ENCODE peak calls at places on chromosome 4, in five cellular contexts. One of them, this sample, is unnamed.

GRCh38 chr4:23789765-23790164 is 100.1 kb downstream of the PPARGC1A start:
- DNase-seq in GM12878: no peak
- DNase-seq in SK-N-SH: no peak
- DNase-seq in A549: no peak
- DNase-seq in IMR-90: peak; percentile 79
- DNase-seq in this sample: no peak

GRCh38 chr4:42906906-42907774 is 14.6 kb downstream of the GRXCR1 start:
- DNase-seq in SK-N-SH: no peak
- DNase-seq in A549: no peak
- DNase-seq in GM12878: no peak
- DNase-seq in IMR-90: no peak
- DNase-seq in this sample: no peak

GRCh38 chr4:149986916-149987315 is 91.3 kb upstream of the DCLK2 start:
- DNase-seq in IMR-90: no peak
- DNase-seq in GM12878: no peak
- DNase-seq in SK-N-SH: no peak
- DNase-seq in A549: no peak
- DNase-seq in this sample: no peak

GRCh38 chr4:23934915-23935314 is 45.1 kb upstream of the PPARGC1A start:
- DNase-seq in GM12878: no peak
- DNase-seq in SK-N-SH: no peak
- DNase-seq in IMR-90: peak; percentile 87
- DNase-seq in A549: no peak
- DNase-seq in this sample: no peak

GRCh38 chr4:81003549-81004240 is 26.8 kb upstream of the BMP3 start:
- DNase-seq in GM12878: peak; percentile 75
- DNase-seq in A549: no peak
- DNase-seq in IMR-90: no peak
- DNase-seq in SK-N-SH: no peak
- DNase-seq in this sample: no peak

GRCh38 chr4:165331316-165331715 is 3.8 kb downstream of the MSMO1 start:
- DNase-seq in IMR-90: no peak
- DNase-seq in A549: no peak
- DNase-seq in SK-N-SH: no peak
- DNase-seq in GM12878: no peak
- DNase-seq in this sample: no peak

GRCh38 chr4:188012546-188012945 is 17.0 kb downstream of the ZFP42 start:
- DNase-seq in A549: no peak
- DNase-seq in GM12878: no peak
- DNase-seq in IMR-90: no peak
- DNase-seq in SK-N-SH: no peak
- DNase-seq in this sample: no peak

GRCh38 chr4:83535520-83535944 is 376 bp upstream of the GPAT3 start:
- DNase-seq in SK-N-SH: no peak
- DNase-seq in IMR-90: peak; percentile 76
- DNase-seq in A549: no peak
- DNase-seq in GM12878: no peak
- DNase-seq in this sample: no peak

GRCh38 chr4:44629280-44629866 is 22.1 kb downstream of the YIPF7 start:
- DNase-seq in SK-N-SH: peak; percentile 47
- DNase-seq in A549: peak; percentile 44
- DNase-seq in GM12878: peak; percentile 12
- DNase-seq in IMR-90: peak; percentile 43
- DNase-seq in this sample: peak; percentile 47

GRCh38 chr4:89296871-89297270 is 10.7 kb downstream of the GPRIN3 start:
- DNase-seq in IMR-90: no peak
- DNase-seq in GM12878: no peak
- DNase-seq in SK-N-SH: no peak
- DNase-seq in A549: no peak
- DNase-seq in this sample: no peak

GRCh38 chr4:37279894-37280592 is 35.5 kb downstream of the NWD2 start:
- DNase-seq in GM12878: no peak
- DNase-seq in SK-N-SH: no peak
- DNase-seq in A549: no peak
- DNase-seq in IMR-90: no peak
- DNase-seq in this sample: no peak

GRCh38 chr4:133869486-133869885 is 332.1 kb downstream of the PABPC4L start:
- DNase-seq in IMR-90: no peak
- DNase-seq in A549: no peak
- DNase-seq in SK-N-SH: no peak
- DNase-seq in GM12878: no peak
- DNase-seq in this sample: no peak

GRCh38 chr4:74545488-74545887 is 100.6 kb downstream of the AREG start:
- DNase-seq in IMR-90: no peak
- DNase-seq in SK-N-SH: no peak
- DNase-seq in A549: peak; percentile 37
- DNase-seq in GM12878: no peak
- DNase-seq in this sample: no peak

GRCh38 chr4:107666134-107666533 is 53.9 kb downstream of the PAPSS1 start:
- DNase-seq in A549: peak; percentile 5
- DNase-seq in GM12878: no peak
- DNase-seq in SK-N-SH: peak; percentile 2
- DNase-seq in IMR-90: peak; percentile 55
- DNase-seq in this sample: no peak

GRCh38 chr4:86594559-86595425 is 677 bp downstream of the PTPN13 start:
- DNase-seq in GM12878: no peak
- DNase-seq in A549: peak; percentile 48
- DNase-seq in IMR-90: peak; percentile 84
- DNase-seq in SK-N-SH: peak; percentile 63
- DNase-seq in this sample: peak; percentile 8

GRCh38 chr4:40194602-40195161 is 2.1 kb upstream of the RHOH start:
- DNase-seq in SK-N-SH: peak; percentile 23
- DNase-seq in GM12878: no peak
- DNase-seq in IMR-90: peak; percentile 45
- DNase-seq in A549: no peak
- DNase-seq in this sample: no peak

GRCh38 chr4:114417214-114417613 is 181.4 kb upstream of the UGT8 start:
- DNase-seq in A549: no peak
- DNase-seq in GM12878: no peak
- DNase-seq in SK-N-SH: peak; percentile 3
- DNase-seq in IMR-90: no peak
- DNase-seq in this sample: no peak

GRCh38 chr4:72505314-72505744 is 63.7 kb downstream of the ADAMTS3 start:
- DNase-seq in IMR-90: peak; percentile 58
- DNase-seq in GM12878: no peak
- DNase-seq in SK-N-SH: peak; percentile 48
- DNase-seq in A549: peak; percentile 23
- DNase-seq in this sample: peak; percentile 50

GRCh38 chr4:78938868-78939666 is at the start of gene PAQR3:
- DNase-seq in GM12878: peak; percentile 21
- DNase-seq in SK-N-SH: peak; percentile 97
- DNase-seq in IMR-90: peak; percentile 76
- DNase-seq in A549: peak; percentile 76
- DNase-seq in this sample: peak; percentile 91

GRCh38 chr4:13539047-13539720 is 5.1 kb downstream of the NKX3-2 start:
- DNase-seq in SK-N-SH: peak; percentile 39
- DNase-seq in IMR-90: no peak
- DNase-seq in A549: no peak
- DNase-seq in GM12878: no peak
- DNase-seq in this sample: no peak

GRCh38 chr4:826508-827208 is 729 bp upstream of the CPLX1 start:
- DNase-seq in SK-N-SH: peak; percentile 90
- DNase-seq in GM12878: no peak
- DNase-seq in IMR-90: no peak
- DNase-seq in A549: no peak
- DNase-seq in this sample: peak; percentile 66

GRCh38 chr4:16866974-16867373 is 31.5 kb downstream of the LDB2 start:
- DNase-seq in A549: no peak
- DNase-seq in IMR-90: no peak
- DNase-seq in GM12878: no peak
- DNase-seq in SK-N-SH: no peak
- DNase-seq in this sample: no peak

GRCh38 chr4:156837625-156838345 is 133.8 kb downstream of the PDGFC start:
- DNase-seq in GM12878: no peak
- DNase-seq in SK-N-SH: no peak
- DNase-seq in IMR-90: no peak
- DNase-seq in A549: no peak
- DNase-seq in this sample: no peak

GRCh38 chr4:38583102-38583501 is 80.9 kb upstream of the KLF3 start:
- DNase-seq in GM12878: no peak
- DNase-seq in A549: no peak
- DNase-seq in IMR-90: no peak
- DNase-seq in SK-N-SH: no peak
- DNase-seq in this sample: no peak

GRCh38 chr4:88672987-88673386 is 24.6 kb downstream of the NAP1L5 start:
- DNase-seq in IMR-90: peak; percentile 48
- DNase-seq in SK-N-SH: peak; percentile 17
- DNase-seq in A549: peak; percentile 30
- DNase-seq in GM12878: no peak
- DNase-seq in this sample: peak; percentile 19

GRCh38 chr4:40238700-40239548 is 42.1 kb downstream of the RHOH start:
- DNase-seq in A549: peak; percentile 56
- DNase-seq in SK-N-SH: no peak
- DNase-seq in GM12878: no peak
- DNase-seq in IMR-90: no peak
- DNase-seq in this sample: peak; percentile 92

GRCh38 chr4:53044651-53044960 is 182.5 kb downstream of the RASL11B start:
- DNase-seq in IMR-90: no peak
- DNase-seq in A549: no peak
- DNase-seq in SK-N-SH: no peak
- DNase-seq in GM12878: no peak
- DNase-seq in this sample: no peak

GRCh38 chr4:53043900-53044650 is 182.0 kb downstream of the RASL11B start:
- DNase-seq in A549: no peak
- DNase-seq in GM12878: no peak
- DNase-seq in IMR-90: no peak
- DNase-seq in SK-N-SH: no peak
- DNase-seq in this sample: no peak

GRCh38 chr4:53043096-53043495 is 181.0 kb downstream of the RASL11B start:
- DNase-seq in GM12878: no peak
- DNase-seq in IMR-90: no peak
- DNase-seq in A549: no peak
- DNase-seq in SK-N-SH: no peak
- DNase-seq in this sample: no peak

GRCh38 chr4:53040459-53040815 is 178.3 kb downstream of the RASL11B start:
- DNase-seq in A549: no peak
- DNase-seq in IMR-90: peak; percentile 70
- DNase-seq in GM12878: no peak
- DNase-seq in SK-N-SH: no peak
- DNase-seq in this sample: no peak

DNA sequence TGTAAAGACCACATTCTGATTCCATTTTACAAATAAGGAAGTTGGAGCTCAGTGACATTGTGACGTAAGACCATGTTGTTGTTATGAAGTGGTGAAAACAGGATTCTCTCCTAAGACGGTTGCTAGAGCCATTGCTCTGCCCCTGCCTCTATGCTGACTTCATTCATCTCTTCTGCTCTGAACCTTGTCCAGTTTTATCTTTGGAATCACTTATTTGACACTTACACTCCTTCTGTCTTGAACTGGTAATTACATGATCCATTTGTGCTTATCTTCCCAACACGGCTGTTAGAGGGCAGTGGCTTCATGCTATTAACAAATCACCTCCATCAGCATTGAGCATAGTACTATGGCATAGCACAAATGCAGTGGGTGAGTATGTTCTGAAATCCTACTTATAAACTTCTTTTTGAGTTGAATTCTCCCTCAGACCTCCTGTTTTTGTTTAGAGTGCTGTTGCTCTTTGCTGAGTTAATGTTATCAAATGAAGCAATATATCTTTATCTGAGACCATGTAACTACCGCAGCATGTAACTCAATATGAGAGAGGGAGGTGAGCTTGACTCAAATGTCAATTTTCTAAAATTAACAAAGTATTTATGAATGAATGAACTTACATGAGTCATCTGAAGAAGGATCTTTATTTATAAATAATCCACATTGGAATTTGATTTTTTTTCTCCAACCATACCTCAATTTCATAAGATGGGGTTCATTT is 177.8 kb downstream of the RASL11B start:
- DNase-seq in GM12878: no peak
- DNase-seq in SK-N-SH: no peak
- DNase-seq in A549: no peak
- DNase-seq in IMR-90: peak; percentile 41
- DNase-seq in this sample: peak; percentile 57
- TF ChIP-seq RCOR1 in GM12878: no peak
- TF ChIP-seq RCOR1 in SK-N-SH: no peak
- TF ChIP-seq RCOR1 in A549: no peak
- TF ChIP-seq RCOR1 in IMR-90: no peak
- TF ChIP-seq RCOR1 in this sample: no peak

GRCh38 chr4:4995103-4995761 is 24.0 kb downstream of the CYTL1 start:
- DNase-seq in SK-N-SH: peak; percentile 81
- DNase-seq in A549: peak; percentile 73
- DNase-seq in IMR-90: peak; percentile 58
- DNase-seq in GM12878: no peak
- DNase-seq in this sample: peak; percentile 85
- TF ChIP-seq RCOR1 in SK-N-SH: no peak
- TF ChIP-seq RCOR1 in A549: no peak
- TF ChIP-seq RCOR1 in IMR-90: no peak
- TF ChIP-seq RCOR1 in GM12878: no peak
- TF ChIP-seq RCOR1 in this sample: no peak

DNA sequence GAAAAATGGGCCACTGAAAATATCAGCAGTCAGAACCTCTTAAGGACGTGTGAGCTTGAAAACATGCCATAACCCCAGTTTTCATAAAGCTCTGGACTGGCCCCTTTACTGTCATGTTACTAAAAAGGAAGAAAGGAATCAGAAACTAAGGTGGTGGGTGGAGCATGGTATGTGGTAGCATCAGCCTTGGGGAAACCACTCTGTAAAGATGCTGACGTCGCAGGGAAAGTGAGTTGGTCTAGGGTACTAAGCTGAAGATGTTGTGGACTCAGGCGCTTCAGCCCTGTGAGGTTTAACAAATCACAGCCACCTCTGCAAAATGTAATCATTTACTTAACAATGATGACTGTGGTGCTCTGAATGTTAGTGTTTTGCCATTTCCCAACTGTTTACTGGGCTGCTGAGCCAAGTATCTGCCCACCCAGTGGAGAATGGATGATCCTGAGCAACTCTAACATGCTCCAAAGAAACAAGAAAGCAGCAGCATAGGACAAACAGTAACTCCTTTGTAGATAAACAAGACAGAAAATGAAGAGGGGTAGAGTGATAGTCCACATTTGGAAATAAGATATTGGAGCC is 33.4 kb downstream of the C4orf54 start:
- DNase-seq in GM12878: no peak
- DNase-seq in A549: no peak
- DNase-seq in SK-N-SH: no peak
- DNase-seq in IMR-90: no peak
- DNase-seq in this sample: no peak
- TF ChIP-seq RCOR1 in GM12878: no peak
- TF ChIP-seq RCOR1 in A549: no peak
- TF ChIP-seq RCOR1 in SK-N-SH: no peak
- TF ChIP-seq RCOR1 in IMR-90: no peak
- TF ChIP-seq RCOR1 in this sample: no peak

DNA sequence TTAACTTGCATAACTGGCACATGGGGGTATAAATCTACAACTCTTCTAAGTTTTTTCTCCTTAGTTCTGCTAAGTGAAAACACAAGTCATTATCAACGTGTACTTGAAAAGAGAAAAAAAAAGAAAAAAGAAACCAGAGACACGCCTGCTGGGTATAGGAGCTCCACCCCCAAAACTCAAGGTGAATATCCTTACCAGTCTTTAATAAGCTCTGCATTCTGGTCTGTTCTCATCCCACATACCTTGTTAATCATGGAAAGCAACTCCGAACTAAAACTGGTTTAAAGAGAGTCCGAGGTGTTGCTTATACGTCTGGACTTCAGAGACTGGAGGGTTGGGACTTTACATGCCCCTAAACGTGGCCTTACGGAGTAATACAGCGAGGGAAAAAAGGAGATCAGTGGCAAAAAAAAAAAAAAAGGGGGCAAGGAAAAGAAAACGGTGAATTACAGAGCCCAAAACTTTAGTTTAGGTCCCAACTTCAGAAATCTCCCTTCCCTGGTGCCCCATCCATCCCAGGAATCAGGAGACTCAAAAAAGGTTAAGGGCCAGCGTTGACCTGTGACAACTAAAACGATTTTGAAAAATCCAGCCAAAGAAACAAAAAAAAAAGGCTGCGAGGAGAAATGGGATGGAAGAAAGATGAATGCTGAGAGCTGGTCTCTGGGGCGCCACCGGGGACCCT is 997 bp downstream of the PGRMC2 start:
- DNase-seq in IMR-90: peak; percentile 61
- DNase-seq in A549: peak; percentile 53
- DNase-seq in SK-N-SH: peak; percentile 29
- DNase-seq in GM12878: no peak
- DNase-seq in this sample: peak; percentile 33
- TF ChIP-seq RCOR1 in IMR-90: no peak
- TF ChIP-seq RCOR1 in A549: no peak
- TF ChIP-seq RCOR1 in SK-N-SH: no peak
- TF ChIP-seq RCOR1 in GM12878: no peak
- TF ChIP-seq RCOR1 in this sample: no peak